ENCODE peak calls at places on chromosome 11, in five cellular contexts. L is fibroblast of mammary gland, X is left lung, B is cardiac muscle cell, R is Peyer's patch. Y is an unnamed sample.

GRCh38 chr11:97909544-97910394 is 1111.0 kb upstream of the CNTN5 start:
- DNase-seq in L (no peak), X (no peak), B (no peak), R (no peak), Y (no peak)

GRCh38 chr11:100876826-100877545 is 189.9 kb downstream of the ARHGAP42 start:
- DNase-seq in L (peak; percentile 99), X (no peak), B (no peak), R (no peak), Y (no peak)

GRCh38 chr11:29119691-29120328 is 897.0 kb downstream of the KCNA4 start:
- DNase-seq in L (peak; percentile 71), X (no peak), B (no peak), R (no peak), Y (no peak)

GRCh38 chr11:74532496-74533246 is 39.1 kb upstream of the LIPT2 start:
- DNase-seq in L (no peak), X (no peak), B (no peak), R (no peak), Y (no peak)

GRCh38 chr11:88515002-88515401 is 177.5 kb upstream of the CTSC start:
- DNase-seq in L (no peak), X (no peak), B (no peak), R (no peak), Y (no peak)

GRCh38 chr11:87301785-87302540 is 264.2 kb downstream of the TMEM135 start:
- DNase-seq in L (peak; percentile 45), X (no peak), B (no peak), R (no peak), Y (no peak)

GRCh38 chr11:69442807-69443137 is 38.7 kb upstream of the LINC01488 start:
- DNase-seq in L (peak; percentile 48), X (no peak), B (no peak), R (no peak), Y (peak; percentile 47)

GRCh38 chr11:109641549-109641948 is 219.6 kb downstream of the C11orf87 start:
- DNase-seq in L (peak; percentile 33), X (no peak), B (peak; percentile 82), R (no peak), Y (peak; percentile 46)

GRCh38 chr11:2587976-2588748 is 111.6 kb downstream of the KCNQ1OT1 start:
- DNase-seq in L (no peak), X (peak; percentile 22), B (no peak), R (no peak), Y (no peak)

GRCh38 chr11:70502677-70503076 is 104.3 kb downstream of the CTTN start:
- DNase-seq in L (no peak), X (no peak), B (no peak), R (peak; percentile 7), Y (no peak)

GRCh38 chr11:57873196-57873911 is 111.8 kb downstream of the CTNND1 start:
- DNase-seq in L (no peak), X (no peak), B (no peak), R (no peak), Y (no peak)

GRCh38 chr11:57597461-57597892 is at the start of gene SERPING1:
- DNase-seq in L (peak; percentile 79), X (peak; percentile 45), B (no peak), R (peak; percentile 58), Y (no peak)

GRCh38 chr11:111123463-111124398 is 121.8 kb upstream of the POU2AF2 start:
- DNase-seq in L (no peak), X (no peak), B (no peak), R (no peak), Y (no peak)

GRCh38 chr11:75100314-75100713 is 3.6 kb upstream of the OR2AT4 start:
- DNase-seq in L (peak; percentile 77), X (no peak), B (no peak), R (no peak), Y (no peak)

GRCh38 chr11:30017467-30017895 is 651 bp upstream of the KCNA4 start:
- DNase-seq in L (no peak), X (no peak), B (no peak), R (no peak), Y (no peak)

GRCh38 chr11:5631969-5632635 is 7.3 kb downstream of the TRIM34 start:
- DNase-seq in L (no peak), X (no peak), B (peak; percentile 53), R (no peak), Y (no peak)

GRCh38 chr11:18457435-18457834 is 1.8 kb downstream of the LDHAL6A start:
- DNase-seq in L (peak; percentile 4), X (no peak), B (no peak), R (no peak), Y (no peak)

GRCh38 chr11:32435511-32435946 is at the start of gene WT1:
- DNase-seq in L (no peak), X (no peak), B (peak; percentile 54), R (no peak), Y (peak; percentile 38)

GRCh38 chr11:29914203-29914930 is 102.5 kb downstream of the KCNA4 start:
- DNase-seq in L (peak; percentile 30), X (no peak), B (no peak), R (no peak), Y (no peak)

GRCh38 chr11:46295312-46295995 is 18.0 kb downstream of the CREB3L1 start:
- DNase-seq in L (peak; percentile 67), X (peak; percentile 79), B (peak; percentile 95), R (peak; percentile 73), Y (peak; percentile 81)

GRCh38 chr11:43952020-43952400 is 9.6 kb downstream of the C11orf96 start:
- DNase-seq in L (no peak), X (no peak), B (no peak), R (no peak), Y (no peak)

GRCh38 chr11:105152556-105152955 is 13.0 kb upstream of the CARD18 start:
- DNase-seq in L (peak; percentile 34), X (no peak), B (no peak), R (no peak), Y (no peak)

GRCh38 chr11:17263803-17264202 is 12.7 kb upstream of the NUCB2 start:
- DNase-seq in L (peak; percentile 71), X (no peak), B (no peak), R (no peak), Y (no peak)

GRCh38 chr11:40754297-40754696 is 705.2 kb downstream of the LRRC4C start:
- DNase-seq in L (no peak), X (no peak), B (peak; percentile 82), R (no peak), Y (no peak)

GRCh38 chr11:35107866-35108265 is 31.1 kb upstream of the CD44 start:
- DNase-seq in L (no peak), X (no peak), B (no peak), R (no peak), Y (no peak)

GRCh38 chr11:15651782-15652181 is 537.1 kb downstream of the INSC start:
- DNase-seq in L (no peak), X (no peak), B (no peak), R (no peak), Y (no peak)

GRCh38 chr11:45091563-45092392 is 54.7 kb upstream of the PRDM11 start:
- DNase-seq in L (peak; percentile 29), X (no peak), B (peak; percentile 49), R (no peak), Y (peak; percentile 28)

GRCh38 chr11:131897976-131898375 is 527.6 kb downstream of the NTM start:
- DNase-seq in L (peak; percentile 19), X (no peak), B (no peak), R (no peak), Y (no peak)

GRCh38 chr11:29173660-29174062 is 843.2 kb downstream of the KCNA4 start:
- DNase-seq in L (peak; percentile 10), X (no peak), B (no peak), R (no peak), Y (no peak)

GRCh38 chr11:2886191-2886894 is 768 bp upstream of the CDKN1C start:
- DNase-seq in L (peak; percentile 13), X (no peak), B (peak; percentile 85), R (no peak), Y (peak; percentile 67)

GRCh38 chr11:638616-639323 is 1.7 kb downstream of the DRD4 start:
- DNase-seq in L (no peak), X (no peak), B (no peak), R (peak; percentile 25), Y (no peak)

GRCh38 chr11:22341582-22341919 is 3.4 kb downstream of the SLC17A6 start:
- DNase-seq in L (no peak), X (no peak), B (no peak), R (no peak), Y (no peak)

GRCh38 chr11:120130176-120130980 is 7.5 kb downstream of the TRIM29 start:
- DNase-seq in L (no peak), X (peak; percentile 19), B (no peak), R (peak; percentile 45), Y (no peak)

GRCh38 chr11:123054301-123055065 is 7.5 kb downstream of the HSPA8 start:
- DNase-seq in L (peak; percentile 78), X (no peak), B (peak; percentile 93), R (no peak), Y (peak; percentile 23)
- TF ChIP-seq CTCF in L (peak; percentile 69), X (peak; percentile 83), B (peak; percentile 64), R (peak; percentile 70), Y (peak; percentile 72)

GRCh38 chr11:126573325-126574076 is 218.0 kb downstream of the ST3GAL4 start:
- DNase-seq in L (no peak), X (no peak), B (peak; percentile 33), R (no peak), Y (no peak)

GRCh38 chr11:126575849-126576248 is 220.4 kb downstream of the ST3GAL4 start:
- DNase-seq in L (no peak), X (no peak), B (no peak), R (no peak), Y (no peak)

GRCh38 chr11:126567419-126567818 is 211.9 kb downstream of the ST3GAL4 start:
- DNase-seq in L (no peak), X (no peak), B (no peak), R (no peak), Y (no peak)

GRCh38 chr11:126564588-126564987 is 209.1 kb downstream of the ST3GAL4 start:
- DNase-seq in L (no peak), X (no peak), B (no peak), R (no peak), Y (peak; percentile 31)

GRCh38 chr11:126570489-126570888 is 215.0 kb downstream of the ST3GAL4 start:
- DNase-seq in L (no peak), X (no peak), B (no peak), R (no peak), Y (no peak)
- TF ChIP-seq CTCF in L (no peak), X (no peak), B (no peak), R (no peak), Y (no peak)

GRCh38 chr11:62082292-62082657 is 41.5 kb upstream of the INCENP start:
- DNase-seq in L (no peak), X (no peak), B (no peak), R (no peak), Y (no peak)
- TF ChIP-seq CTCF in L (no peak), X (peak; percentile 20), B (no peak), R (no peak), Y (peak; percentile 59)

DNA sequence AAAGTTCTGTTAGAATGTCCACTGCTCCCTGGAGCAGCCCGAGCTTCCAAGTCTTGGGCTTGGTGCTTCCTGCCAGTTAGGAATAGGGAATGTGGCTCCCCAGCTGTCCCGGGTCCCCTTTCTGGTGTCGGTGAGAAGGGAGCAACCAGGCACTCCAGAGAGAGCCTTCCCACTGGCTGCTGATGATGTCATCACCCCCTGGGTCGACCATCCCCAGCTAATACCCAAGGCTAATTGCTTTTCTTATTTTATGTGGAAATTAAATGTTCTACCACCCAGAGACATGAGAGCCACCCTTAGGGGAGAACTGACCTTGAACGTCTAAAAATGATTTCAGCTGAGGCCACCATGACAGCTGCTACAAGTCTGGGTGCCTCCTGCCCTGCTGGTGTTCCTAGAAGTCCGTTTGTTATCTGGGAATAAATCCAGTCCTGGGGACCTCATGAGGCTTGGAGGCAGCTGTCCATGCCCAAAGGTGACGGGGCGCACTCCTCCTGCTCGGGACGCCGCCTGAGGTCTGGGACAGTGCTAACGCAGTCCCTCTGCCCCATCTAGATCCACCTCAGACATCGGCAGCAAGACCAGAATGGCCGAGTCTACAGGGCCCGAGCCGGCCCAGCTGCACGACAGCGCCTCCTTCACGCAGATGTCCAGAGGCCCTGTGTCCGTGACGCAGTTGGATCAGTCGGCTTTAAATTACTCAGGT is 42.3 kb downstream of the C11orf91 start:
- DNase-seq in L (no peak), X (no peak), B (no peak), R (no peak), Y (no peak)
- TF ChIP-seq CTCF in L (no peak), X (no peak), B (no peak), R (no peak), Y (no peak)